ENCODE peak calls at places on chromosomes 4 and X, in five cellular contexts. One of them, this sample, is unnamed.

GRCh38 chrX:71550578-71550977 is 17.7 kb downstream of the OGT start:
- DNase-seq in hepatocyte: no peak
- DNase-seq in fibroblast of lung: no peak
- DNase-seq in mesendoderm: no peak
- DNase-seq in cardiac fibroblast: no peak
- DNase-seq in this sample: no peak

GRCh38 chr4:72111863-72112262 is 80.1 kb downstream of the NPFFR2 start:
- DNase-seq in mesendoderm: no peak
- DNase-seq in hepatocyte: no peak
- DNase-seq in cardiac fibroblast: no peak
- DNase-seq in fibroblast of lung: no peak
- DNase-seq in this sample: no peak

GRCh38 chr4:35087216-35087615 is 1157.1 kb downstream of the ARAP2 start:
- DNase-seq in fibroblast of lung: no peak
- DNase-seq in mesendoderm: no peak
- DNase-seq in cardiac fibroblast: no peak
- DNase-seq in hepatocyte: no peak
- DNase-seq in this sample: no peak

GRCh38 chr4:77193511-77194236 is 36.7 kb downstream of the CCNG2 start:
- DNase-seq in cardiac fibroblast: no peak
- DNase-seq in fibroblast of lung: no peak
- DNase-seq in hepatocyte: no peak
- DNase-seq in mesendoderm: peak
- DNase-seq in this sample: no peak

GRCh38 chr4:189021831-189022230 is 882.6 kb downstream of the TRIML1 start:
- DNase-seq in fibroblast of lung: peak
- DNase-seq in mesendoderm: peak
- DNase-seq in hepatocyte: peak
- DNase-seq in cardiac fibroblast: peak
- DNase-seq in this sample: peak

GRCh38 chrX:14347523-14347922 is 181.8 kb upstream of the GLRA2 start:
- DNase-seq in hepatocyte: no peak
- DNase-seq in cardiac fibroblast: no peak
- DNase-seq in fibroblast of lung: no peak
- DNase-seq in mesendoderm: no peak
- DNase-seq in this sample: no peak

GRCh38 chr4:76087007-76087769 is 12.7 kb downstream of the ART3 start:
- DNase-seq in cardiac fibroblast: peak
- DNase-seq in hepatocyte: peak
- DNase-seq in fibroblast of lung: peak
- DNase-seq in mesendoderm: peak
- DNase-seq in this sample: peak

GRCh38 chr4:129641179-129641578 is 545.2 kb downstream of the C4orf33 start:
- DNase-seq in cardiac fibroblast: peak
- DNase-seq in mesendoderm: peak
- DNase-seq in fibroblast of lung: peak
- DNase-seq in hepatocyte: peak
- DNase-seq in this sample: peak

GRCh38 chr4:104591505-104591904 is 96.8 kb upstream of the CXXC4 start:
- DNase-seq in fibroblast of lung: no peak
- DNase-seq in cardiac fibroblast: no peak
- DNase-seq in mesendoderm: peak
- DNase-seq in hepatocyte: peak
- DNase-seq in this sample: no peak

GRCh38 chr4:15007201-15007600 is 4.9 kb downstream of the CPEB2 start:
- DNase-seq in cardiac fibroblast: no peak
- DNase-seq in mesendoderm: peak
- DNase-seq in hepatocyte: no peak
- DNase-seq in fibroblast of lung: no peak
- DNase-seq in this sample: no peak

GRCh38 chr4:11633435-11633834 is 204.7 kb upstream of the HS3ST1 start:
- DNase-seq in hepatocyte: no peak
- DNase-seq in fibroblast of lung: no peak
- DNase-seq in mesendoderm: no peak
- DNase-seq in cardiac fibroblast: no peak
- DNase-seq in this sample: no peak

GRCh38 chr4:74897390-74897789 is 35.5 kb upstream of the PARM1 start:
- DNase-seq in hepatocyte: no peak
- DNase-seq in mesendoderm: no peak
- DNase-seq in cardiac fibroblast: no peak
- DNase-seq in fibroblast of lung: no peak
- DNase-seq in this sample: no peak

GRCh38 chr4:56658410-56659003 is 22.6 kb downstream of the HOPX start:
- DNase-seq in mesendoderm: no peak
- DNase-seq in fibroblast of lung: peak
- DNase-seq in hepatocyte: no peak
- DNase-seq in cardiac fibroblast: no peak
- DNase-seq in this sample: no peak

GRCh38 chrX:17161991-17162390 is 213.0 kb upstream of the NHS start:
- DNase-seq in mesendoderm: no peak
- DNase-seq in fibroblast of lung: no peak
- DNase-seq in hepatocyte: no peak
- DNase-seq in cardiac fibroblast: no peak
- DNase-seq in this sample: no peak

GRCh38 chr4:183788308-183788707 is 116.8 kb upstream of the STOX2 start:
- DNase-seq in cardiac fibroblast: no peak
- DNase-seq in fibroblast of lung: no peak
- DNase-seq in hepatocyte: no peak
- DNase-seq in mesendoderm: no peak
- DNase-seq in this sample: no peak

GRCh38 chrX:24619647-24620046 is 27.5 kb downstream of the PCYT1B start:
- DNase-seq in mesendoderm: no peak
- DNase-seq in cardiac fibroblast: peak
- DNase-seq in hepatocyte: peak
- DNase-seq in fibroblast of lung: peak
- DNase-seq in this sample: peak

GRCh38 chr4:83454626-83455025 is 997 bp downstream of the HELQ start:
- DNase-seq in fibroblast of lung: peak
- DNase-seq in cardiac fibroblast: peak
- DNase-seq in hepatocyte: peak
- DNase-seq in mesendoderm: no peak
- DNase-seq in this sample: no peak

GRCh38 chrX:9890541-9891200 is 76.5 kb upstream of the CLDN34 start:
- DNase-seq in cardiac fibroblast: no peak
- DNase-seq in hepatocyte: no peak
- DNase-seq in mesendoderm: no peak
- DNase-seq in fibroblast of lung: no peak
- DNase-seq in this sample: no peak

GRCh38 chr4:170875868-170876267 is 786.1 kb upstream of the AADAT start:
- DNase-seq in cardiac fibroblast: no peak
- DNase-seq in fibroblast of lung: no peak
- DNase-seq in mesendoderm: peak
- DNase-seq in hepatocyte: peak
- DNase-seq in this sample: no peak

GRCh38 chr4:110249687-110250387 is 51.4 kb upstream of the ELOVL6 start:
- DNase-seq in cardiac fibroblast: peak
- DNase-seq in hepatocyte: no peak
- DNase-seq in mesendoderm: no peak
- DNase-seq in fibroblast of lung: peak
- DNase-seq in this sample: peak

GRCh38 chr4:108763226-108763593 is 357 bp upstream of the ETNPPL start:
- DNase-seq in cardiac fibroblast: no peak
- DNase-seq in hepatocyte: no peak
- DNase-seq in mesendoderm: no peak
- DNase-seq in fibroblast of lung: no peak
- DNase-seq in this sample: no peak

GRCh38 chr4:87981505-87981904 is 6.0 kb downstream of the SPP1 start:
- DNase-seq in cardiac fibroblast: no peak
- DNase-seq in hepatocyte: no peak
- DNase-seq in fibroblast of lung: no peak
- DNase-seq in mesendoderm: no peak
- DNase-seq in this sample: no peak

GRCh38 chr4:165872443-165873297 is at the start of gene TLL1:
- DNase-seq in fibroblast of lung: peak
- DNase-seq in hepatocyte: peak
- DNase-seq in mesendoderm: peak
- DNase-seq in cardiac fibroblast: peak
- DNase-seq in this sample: no peak

GRCh38 chr4:105257817-105258495 is 111.3 kb downstream of the TET2 start:
- DNase-seq in fibroblast of lung: no peak
- DNase-seq in cardiac fibroblast: no peak
- DNase-seq in hepatocyte: no peak
- DNase-seq in mesendoderm: no peak
- DNase-seq in this sample: no peak

GRCh38 chrX:68676340-68676739 is 28.9 kb downstream of the STARD8 start:
- DNase-seq in mesendoderm: no peak
- DNase-seq in fibroblast of lung: no peak
- DNase-seq in cardiac fibroblast: no peak
- DNase-seq in hepatocyte: no peak
- DNase-seq in this sample: no peak

GRCh38 chr4:189033801-189034347 is 894.6 kb downstream of the TRIML1 start:
- DNase-seq in mesendoderm: no peak
- DNase-seq in hepatocyte: no peak
- DNase-seq in cardiac fibroblast: no peak
- DNase-seq in fibroblast of lung: no peak
- DNase-seq in this sample: no peak

GRCh38 chrX:129980540-129981206 is 1.8 kb upstream of the BCORL1 start:
- DNase-seq in hepatocyte: peak
- DNase-seq in fibroblast of lung: peak
- DNase-seq in cardiac fibroblast: no peak
- DNase-seq in mesendoderm: peak
- DNase-seq in this sample: no peak

GRCh38 chr4:94253036-94253435 is 45.4 kb downstream of the SMARCAD1 start:
- DNase-seq in hepatocyte: no peak
- DNase-seq in fibroblast of lung: peak
- DNase-seq in cardiac fibroblast: peak
- DNase-seq in mesendoderm: peak
- DNase-seq in this sample: no peak
- H3K4me3 ChIP-seq in hepatocyte: no peak
- H3K4me3 ChIP-seq in fibroblast of lung: no peak
- H3K4me3 ChIP-seq in cardiac fibroblast: no peak
- H3K4me3 ChIP-seq in mesendoderm: no peak
- H3K4me3 ChIP-seq in this sample: no peak

GRCh38 chr4:664713-665231 is 9.3 kb downstream of the ATP5ME start:
- DNase-seq in cardiac fibroblast: no peak
- DNase-seq in hepatocyte: no peak
- DNase-seq in fibroblast of lung: no peak
- DNase-seq in mesendoderm: no peak
- DNase-seq in this sample: no peak

GRCh38 chr4:661856-662761 is 12.0 kb downstream of the ATP5ME start:
- DNase-seq in cardiac fibroblast: no peak
- DNase-seq in hepatocyte: no peak
- DNase-seq in mesendoderm: no peak
- DNase-seq in fibroblast of lung: no peak
- DNase-seq in this sample: no peak

GRCh38 chr4:661231-661630 is 12.8 kb downstream of the ATP5ME start:
- DNase-seq in mesendoderm: no peak
- DNase-seq in hepatocyte: no peak
- DNase-seq in cardiac fibroblast: no peak
- DNase-seq in fibroblast of lung: no peak
- DNase-seq in this sample: no peak

GRCh38 chr4:663438-664428 is 10.3 kb downstream of the ATP5ME start:
- DNase-seq in fibroblast of lung: no peak
- DNase-seq in mesendoderm: peak
- DNase-seq in cardiac fibroblast: no peak
- DNase-seq in hepatocyte: peak
- DNase-seq in this sample: no peak

DNA sequence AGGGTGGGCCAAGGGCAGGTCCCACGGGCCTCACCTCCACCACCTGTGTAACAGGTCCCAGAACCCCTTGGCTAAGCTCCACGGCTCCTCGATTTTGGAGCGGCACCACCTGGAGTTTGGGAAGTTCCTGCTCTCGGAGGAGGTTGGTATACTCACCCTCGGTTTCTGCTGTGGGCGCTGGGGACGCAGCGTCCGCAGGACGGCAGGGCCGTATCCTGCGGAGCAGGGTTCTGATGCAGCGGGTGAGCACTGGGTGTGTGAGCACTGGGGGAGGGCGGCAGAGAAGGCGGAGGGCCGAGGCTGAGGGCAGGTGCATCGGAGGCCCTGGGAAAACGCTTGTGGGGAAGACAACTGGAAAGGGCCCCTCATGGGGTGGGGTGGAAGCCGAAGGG is 11.0 kb downstream of the ATP5ME start:
- DNase-seq in hepatocyte: no peak
- DNase-seq in fibroblast of lung: no peak
- DNase-seq in mesendoderm: no peak
- DNase-seq in cardiac fibroblast: no peak
- DNase-seq in this sample: no peak
- H3K4me3 ChIP-seq in hepatocyte: peak
- H3K4me3 ChIP-seq in fibroblast of lung: peak
- H3K4me3 ChIP-seq in mesendoderm: no peak
- H3K4me3 ChIP-seq in cardiac fibroblast: no peak
- H3K4me3 ChIP-seq in this sample: peak

DNA sequence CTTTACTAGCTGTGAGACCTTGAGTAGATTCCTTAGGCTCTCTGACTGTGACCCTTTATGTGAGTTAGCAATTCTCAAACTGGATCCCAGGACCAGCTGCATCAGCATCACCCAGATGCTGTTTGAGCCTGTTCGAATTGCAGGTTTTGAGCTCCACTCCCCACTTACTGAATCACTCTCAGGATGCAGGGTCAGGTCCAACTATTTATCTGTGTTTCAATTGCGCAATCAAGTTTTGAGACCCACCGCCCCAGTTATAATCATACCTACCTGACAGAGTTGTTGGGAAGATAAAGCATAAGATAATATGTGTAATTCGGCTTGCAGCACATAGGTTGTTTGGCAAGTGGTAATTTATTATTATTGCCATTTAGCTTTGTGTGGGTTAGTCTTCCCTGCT is 155.8 kb upstream of the DGKK start:
- DNase-seq in fibroblast of lung: no peak
- DNase-seq in mesendoderm: no peak
- DNase-seq in hepatocyte: no peak
- DNase-seq in cardiac fibroblast: no peak
- DNase-seq in this sample: no peak
- H3K4me3 ChIP-seq in fibroblast of lung: no peak
- H3K4me3 ChIP-seq in mesendoderm: no peak
- H3K4me3 ChIP-seq in hepatocyte: no peak
- H3K4me3 ChIP-seq in cardiac fibroblast: no peak
- H3K4me3 ChIP-seq in this sample: no peak

DNA sequence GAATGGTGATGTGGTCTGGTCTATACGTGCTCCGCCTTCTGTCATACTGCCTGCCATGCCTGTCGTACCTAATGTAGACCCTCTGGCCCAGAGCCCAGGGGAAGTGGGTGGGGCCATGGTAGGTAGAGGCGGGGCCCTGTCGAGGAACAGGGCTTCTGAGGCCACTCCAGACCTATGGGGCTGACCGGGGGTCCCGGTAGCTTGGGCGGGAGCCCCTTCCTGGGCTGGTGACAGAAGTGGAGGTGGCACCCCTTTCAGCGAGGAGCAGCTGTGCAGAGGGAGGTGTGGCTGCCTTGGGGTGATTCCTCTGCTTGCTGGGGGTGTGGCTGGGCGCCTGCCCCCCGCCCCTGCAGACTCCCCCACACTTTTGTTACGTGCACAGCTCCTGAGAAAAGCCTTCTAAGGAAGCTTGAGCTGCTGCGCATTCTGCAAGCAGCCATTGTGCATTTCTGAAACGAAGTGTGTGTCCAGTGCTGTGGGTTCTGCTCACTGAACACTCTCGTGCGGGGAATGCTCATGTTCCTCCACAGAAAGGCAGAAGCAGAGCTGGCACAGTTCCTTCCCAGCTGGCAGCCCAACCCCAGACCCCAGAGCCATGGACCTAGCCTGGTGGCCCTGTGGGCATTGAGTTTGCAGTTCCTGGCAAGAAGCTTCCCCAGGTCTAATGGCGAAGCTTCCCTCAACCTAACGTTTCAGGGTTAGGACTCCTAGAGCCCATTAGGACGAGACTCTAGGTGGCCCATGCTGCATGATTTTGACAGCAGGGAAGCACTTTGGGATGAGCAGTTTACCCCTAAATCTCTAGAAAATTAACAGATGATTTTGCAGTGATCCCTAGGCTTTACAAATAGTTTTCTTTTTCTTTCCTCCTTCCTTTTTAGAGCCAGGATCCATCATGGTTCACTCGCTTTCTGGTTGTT is 72.7 kb upstream of the HGFAC start:
- DNase-seq in fibroblast of lung: peak
- DNase-seq in hepatocyte: no peak
- DNase-seq in mesendoderm: peak
- DNase-seq in cardiac fibroblast: peak
- DNase-seq in this sample: no peak
- H3K4me3 ChIP-seq in fibroblast of lung: peak
- H3K4me3 ChIP-seq in hepatocyte: no peak
- H3K4me3 ChIP-seq in mesendoderm: no peak
- H3K4me3 ChIP-seq in cardiac fibroblast: peak
- H3K4me3 ChIP-seq in this sample: peak